ENCODE peak calls at places on chromosome 14, in four cellular contexts. T, A, O and W are unnamed samples.
A peak's percentile ranks its signal among the peaks of the same experiment; 100 is the strongest.

GRCh38 chr14:102768223-102769048 is 8.8 kb upstream of the TRAF3 start:
- DNase-seq in T (no peak), A (no peak), O (no peak), W (no peak)

GRCh38 chr14:70665448-70666363 is 24.0 kb downstream of the TTC9 start:
- DNase-seq in T (no peak), A (no peak), O (peak; percentile 74), W (no peak)

GRCh38 chr14:24483604-24484252 is 24.3 kb downstream of the CMA1 start:
- DNase-seq in T (no peak), A (no peak), O (no peak), W (no peak)

GRCh38 chr14:71659165-71659564 is 273.1 kb upstream of the RGS6 start:
- DNase-seq in T (no peak), A (no peak), O (no peak), W (no peak)

GRCh38 chr14:100292776-100293461 is 13.3 kb downstream of the SLC25A29 start:
- DNase-seq in T (peak; percentile 29), A (no peak), O (no peak), W (no peak)

GRCh38 chr14:66036598-66036997 is 449.6 kb upstream of the CCDC196 start:
- DNase-seq in T (no peak), A (no peak), O (no peak), W (no peak)

GRCh38 chr14:66649515-66649914 is 141.6 kb downstream of the GPHN start:
- DNase-seq in T (no peak), A (no peak), O (no peak), W (no peak)

GRCh38 chr14:100526057-100526456 is 61.2 kb downstream of the BEGAIN start:
- DNase-seq in T (no peak), A (no peak), O (no peak), W (no peak)

GRCh38 chr14:55272922-55273321 is 1.7 kb downstream of the FBXO34 start:
- DNase-seq in T (no peak), A (no peak), O (no peak), W (no peak)

GRCh38 chr14:93859957-93860356 is 67.2 kb upstream of the FAM181A start:
- DNase-seq in T (no peak), A (no peak), O (no peak), W (peak; percentile 21)

GRCh38 chr14:72060917-72061316 is 128.7 kb downstream of the RGS6 start:
- DNase-seq in T (no peak), A (no peak), O (no peak), W (no peak)

GRCh38 chr14:67221982-67222328 is 19.3 kb upstream of the PALS1 start:
- DNase-seq in T (no peak), A (no peak), O (no peak), W (no peak)

GRCh38 chr14:32426596-32427408 is 97.7 kb downstream of the AKAP6 start:
- DNase-seq in T (peak; percentile 75), A (no peak), O (no peak), W (no peak)

GRCh38 chr14:55123101-55123500 is 6.0 kb upstream of the LGALS3 start:
- DNase-seq in T (no peak), A (no peak), O (no peak), W (no peak)

GRCh38 chr14:45212231-45212630 is 40.8 kb downstream of the MIS18BP1 start:
- DNase-seq in T (no peak), A (no peak), O (no peak), W (no peak)

GRCh38 chr14:104704252-104704651 is 14.8 kb downstream of the INF2 start:
- DNase-seq in T (no peak), A (no peak), O (no peak), W (no peak)

GRCh38 chr14:91284791-91285548 is 40.5 kb upstream of the GPR68 start:
- DNase-seq in T (no peak), A (no peak), O (no peak), W (peak; percentile 78)

GRCh38 chr14:99284254-99285004 is 12.4 kb upstream of the BCL11B start:
- DNase-seq in T (no peak), A (no peak), O (no peak), W (no peak)

GRCh38 chr14:70893062-70893841 is 14.0 kb upstream of the PCNX1 start:
- DNase-seq in T (no peak), A (no peak), O (no peak), W (no peak)

GRCh38 chr14:49966304-49966809 is 73.5 kb downstream of the ARF6 start:
- DNase-seq in T (no peak), A (no peak), O (peak; percentile 64), W (no peak)

GRCh38 chr14:43669355-43669754 is 837.7 kb downstream of the FSCB start:
- DNase-seq in T (no peak), A (no peak), O (no peak), W (no peak)

GRCh38 chr14:54606178-54606577 is 39.2 kb downstream of the SAMD4A start:
- DNase-seq in T (no peak), A (no peak), O (no peak), W (no peak)

GRCh38 chr14:30058401-30058800 is 130.8 kb upstream of the PRKD1 start:
- DNase-seq in T (no peak), A (no peak), O (no peak), W (no peak)

GRCh38 chr14:105061428-105062047 is 3.7 kb downstream of the GPR132 start:
- DNase-seq in T (no peak), A (peak; percentile 25), O (no peak), W (no peak)

GRCh38 chr14:104888489-104889373 is 23.7 kb downstream of the CEP170B start:
- DNase-seq in T (no peak), A (no peak), O (no peak), W (no peak)

GRCh38 chr14:74946659-74947281 is 8.6 kb downstream of the PGF start:
- DNase-seq in T (no peak), A (no peak), O (no peak), W (no peak)

GRCh38 chr14:69350892-69351291 is 47.2 kb downstream of the ERH start:
- DNase-seq in T (no peak), A (no peak), O (no peak), W (no peak)

GRCh38 chr14:70886421-70887206 is 20.6 kb upstream of the PCNX1 start:
- DNase-seq in T (no peak), A (no peak), O (no peak), W (no peak)

GRCh38 chr14:36167431-36167830 is 9.1 kb downstream of the PTCSC3 start:
- DNase-seq in T (no peak), A (no peak), O (no peak), W (no peak)

GRCh38 chr14:65303902-65304222 is 108.7 kb upstream of the FUT8 start:
- DNase-seq in T (no peak), A (no peak), O (no peak), W (no peak)

GRCh38 chr14:57247283-57247682 is 21.4 kb downstream of the EXOC5 start:
- DNase-seq in T (no peak), A (no peak), O (no peak), W (no peak)

GRCh38 chr14:101070540-101071492 is 167.3 kb upstream of the RTL1 start:
- DNase-seq in T (no peak), A (no peak), O (no peak), W (no peak)

GRCh38 chr14:102592969-102593840 is 756 bp downstream of the RCOR1 start:
- DNase-seq in T (peak; percentile 78), A (peak; percentile 39), O (peak; percentile 28), W (peak; percentile 56)

GRCh38 chr14:100532154-100532915 is 54.9 kb downstream of the BEGAIN start:
- DNase-seq in T (no peak), A (no peak), O (peak; percentile 7), W (no peak)

GRCh38 chr14:72104011-72104613 is 171.9 kb downstream of the RGS6 start:
- DNase-seq in T (peak; percentile 75), A (peak; percentile 7), O (no peak), W (peak; percentile 61)